ENCODE peak calls at places on chromosomes 1 and 21, in eight cellular contexts. I is dorsolateral prefrontal cortex, L is PC-9, K is mammary epithelial cell, F is A549, Q is RWPE1, Y is fibroblast of the aortic adventitia, X is A673. B is an unnamed sample.

GRCh38 chr21:43318841-43319781 is 107.8 kb downstream of the SIK1 start:
- DNase-seq in I (peak), L (peak), K (peak), F (no peak), Q (peak), Y (no peak), X (peak), B (no peak)

GRCh38 chr1:53740621-53741105 is 1.7 kb upstream of the GLIS1 start:
- DNase-seq in I (no peak), L (no peak), K (no peak), F (no peak), Q (no peak), Y (peak), X (no peak), B (no peak)

GRCh38 chr1:161736332-161736969 is 13.1 kb upstream of the DUSP12 start:
- DNase-seq in I (no peak), L (peak), K (peak), F (no peak), Q (peak), Y (peak), X (no peak), B (no peak)

GRCh38 chr1:205631727-205632373 is at the start of gene ELK4:
- DNase-seq in I (peak), L (peak), K (peak), F (peak), Q (peak), Y (peak), X (peak), B (peak)

GRCh38 chr1:7447093-7447492 is 324.0 kb upstream of the VAMP3 start:
- DNase-seq in I (no peak), L (no peak), K (no peak), F (no peak), Q (no peak), Y (no peak), X (no peak), B (no peak)

GRCh38 chr1:197485790-197486189 is 217.7 kb downstream of the CRB1 start:
- DNase-seq in I (no peak), L (peak), K (no peak), F (no peak), Q (peak), Y (no peak), X (no peak), B (no peak)

GRCh38 chr1:57302812-57303607 is 120.8 kb downstream of the DAB1 start:
- DNase-seq in I (no peak), L (no peak), K (no peak), F (no peak), Q (no peak), Y (no peak), X (no peak), B (no peak)

GRCh38 chr1:82227696-82228095 is 427.0 kb downstream of the ADGRL2 start:
- DNase-seq in I (no peak), L (peak), K (peak), F (no peak), Q (no peak), Y (peak), X (no peak), B (no peak)

GRCh38 chr1:96508226-96508625 is 213.4 kb upstream of the PTBP2 start:
- DNase-seq in I (peak), L (peak), K (no peak), F (no peak), Q (no peak), Y (no peak), X (no peak), B (no peak)

GRCh38 chr1:94416901-94417701 is 1.1 kb upstream of the ABCD3 start:
- DNase-seq in I (no peak), L (peak), K (peak), F (no peak), Q (no peak), Y (peak), X (peak), B (no peak)

GRCh38 chr1:91897016-91897415 is 11.1 kb upstream of the TGFBR3 start:
- DNase-seq in I (no peak), L (no peak), K (no peak), F (no peak), Q (no peak), Y (no peak), X (no peak), B (no peak)

GRCh38 chr1:234235373-234235772 is 137.9 kb upstream of the COA6 start:
- DNase-seq in I (no peak), L (no peak), K (no peak), F (no peak), Q (no peak), Y (no peak), X (no peak), B (no peak)

GRCh38 chr1:169550294-169550693 is 36.0 kb downstream of the F5 start:
- DNase-seq in I (no peak), L (peak), K (peak), F (peak), Q (peak), Y (peak), X (peak), B (no peak)

GRCh38 chr1:232011961-232012360 is 385.4 kb downstream of the DISC1 start:
- DNase-seq in I (no peak), L (no peak), K (no peak), F (no peak), Q (no peak), Y (no peak), X (no peak), B (no peak)

GRCh38 chr1:38334930-38335592 is 288.5 kb upstream of the POU3F1 start:
- DNase-seq in I (no peak), L (no peak), K (no peak), F (no peak), Q (no peak), Y (no peak), X (peak), B (no peak)

GRCh38 chr1:114259517-114260160 is 106.0 kb upstream of the SYT6 start:
- DNase-seq in I (no peak), L (no peak), K (no peak), F (no peak), Q (no peak), Y (no peak), X (peak), B (no peak)

GRCh38 chr21:43193088-43193650 is 24.4 kb downstream of the CRYAA start:
- DNase-seq in I (no peak), L (no peak), K (no peak), F (no peak), Q (no peak), Y (no peak), X (no peak), B (no peak)

GRCh38 chr1:206909883-206910318 is 11.8 kb downstream of the FCMR start:
- DNase-seq in I (no peak), L (no peak), K (no peak), F (no peak), Q (no peak), Y (no peak), X (no peak), B (no peak)

GRCh38 chr1:172287207-172287606 is 133.3 kb upstream of the C1orf105 start:
- DNase-seq in I (peak), L (no peak), K (peak), F (no peak), Q (peak), Y (peak), X (no peak), B (no peak)

GRCh38 chr21:15050588-15051377 is 14.0 kb downstream of the NRIP1 start:
- DNase-seq in I (no peak), L (no peak), K (no peak), F (no peak), Q (no peak), Y (no peak), X (no peak), B (no peak)

GRCh38 chr1:177998696-177999631 is 29.1 kb upstream of the SEC16B start:
- DNase-seq in I (no peak), L (no peak), K (no peak), F (no peak), Q (no peak), Y (no peak), X (no peak), B (no peak)

GRCh38 chr1:107897428-107898339 is 67.3 kb downstream of the VAV3 start:
- DNase-seq in I (no peak), L (no peak), K (no peak), F (no peak), Q (no peak), Y (no peak), X (no peak), B (peak)

GRCh38 chr1:87449348-87449963 is 120.8 kb downstream of the LMO4 start:
- DNase-seq in I (no peak), L (no peak), K (peak), F (no peak), Q (no peak), Y (peak), X (no peak), B (no peak)

GRCh38 chr1:159889821-159890252 is 10.1 kb downstream of the CFAP45 start:
- DNase-seq in I (no peak), L (peak), K (peak), F (no peak), Q (peak), Y (peak), X (peak), B (no peak)

GRCh38 chr1:226158457-226158856 is 28.1 kb downstream of the ACBD3 start:
- DNase-seq in I (no peak), L (no peak), K (no peak), F (no peak), Q (no peak), Y (no peak), X (no peak), B (no peak)

GRCh38 chr1:152906023-152906565 is 2.3 kb upstream of the IVL start:
- DNase-seq in I (no peak), L (peak), K (peak), F (no peak), Q (peak), Y (peak), X (no peak), B (no peak)

GRCh38 chr1:89476072-89476471 is 48.6 kb upstream of the LRRC8B start:
- DNase-seq in I (no peak), L (no peak), K (no peak), F (no peak), Q (no peak), Y (no peak), X (no peak), B (no peak)

GRCh38 chr1:54728027-54728426 is 12.4 kb downstream of the TTC4 start:
- DNase-seq in I (no peak), L (no peak), K (no peak), F (no peak), Q (no peak), Y (no peak), X (no peak), B (no peak)

GRCh38 chr1:66266350-66266749 is 267.6 kb upstream of the SGIP1 start:
- DNase-seq in I (no peak), L (no peak), K (no peak), F (no peak), Q (peak), Y (no peak), X (no peak), B (no peak)

GRCh38 chr1:9047019-9047418 is 20.8 kb upstream of the SLC2A7 start:
- DNase-seq in I (no peak), L (no peak), K (no peak), F (no peak), Q (no peak), Y (no peak), X (no peak), B (no peak)

GRCh38 chr1:70820995-70821394 is 226.6 kb downstream of the PTGER3 start:
- DNase-seq in I (no peak), L (no peak), K (no peak), F (no peak), Q (no peak), Y (no peak), X (no peak), B (no peak)

GRCh38 chr1:9465640-9466039 is 73.6 kb upstream of the SLC25A33 start:
- DNase-seq in I (no peak), L (no peak), K (no peak), F (no peak), Q (no peak), Y (no peak), X (no peak), B (no peak)

GRCh38 chr1:229271448-229272120 is 673 bp downstream of the RAB4A start:
- DNase-seq in I (peak), L (no peak), K (no peak), F (no peak), Q (no peak), Y (peak), X (peak), B (no peak)

GRCh38 chr21:43268804-43269186 is 100.0 kb downstream of the CRYAA start:
- DNase-seq in I (peak), L (no peak), K (no peak), F (no peak), Q (no peak), Y (no peak), X (no peak), B (no peak)

GRCh38 chr1:235168375-235168774 is 7.3 kb upstream of the RBM34 start:
- DNase-seq in I (no peak), L (no peak), K (no peak), F (no peak), Q (no peak), Y (no peak), X (no peak), B (no peak)

GRCh38 chr21:46374761-46375389 is 50.9 kb downstream of the PCNT start:
- DNase-seq in I (no peak), L (no peak), K (no peak), F (no peak), Q (no peak), Y (no peak), X (no peak), B (no peak)
- TF ChIP-seq CTCF in I (no peak), L (no peak), K (no peak), F (no peak), Q (no peak), Y (no peak), X (no peak), B (no peak)

GRCh38 chr1:41483960-41484844 is at the start of gene EDN2:
- DNase-seq in I (no peak), L (no peak), K (peak), F (peak), Q (peak), Y (no peak), X (no peak), B (no peak)
- TF ChIP-seq CTCF in I (no peak), L (peak), K (peak), F (no peak), Q (no peak), Y (peak), X (peak), B (no peak)

DNA sequence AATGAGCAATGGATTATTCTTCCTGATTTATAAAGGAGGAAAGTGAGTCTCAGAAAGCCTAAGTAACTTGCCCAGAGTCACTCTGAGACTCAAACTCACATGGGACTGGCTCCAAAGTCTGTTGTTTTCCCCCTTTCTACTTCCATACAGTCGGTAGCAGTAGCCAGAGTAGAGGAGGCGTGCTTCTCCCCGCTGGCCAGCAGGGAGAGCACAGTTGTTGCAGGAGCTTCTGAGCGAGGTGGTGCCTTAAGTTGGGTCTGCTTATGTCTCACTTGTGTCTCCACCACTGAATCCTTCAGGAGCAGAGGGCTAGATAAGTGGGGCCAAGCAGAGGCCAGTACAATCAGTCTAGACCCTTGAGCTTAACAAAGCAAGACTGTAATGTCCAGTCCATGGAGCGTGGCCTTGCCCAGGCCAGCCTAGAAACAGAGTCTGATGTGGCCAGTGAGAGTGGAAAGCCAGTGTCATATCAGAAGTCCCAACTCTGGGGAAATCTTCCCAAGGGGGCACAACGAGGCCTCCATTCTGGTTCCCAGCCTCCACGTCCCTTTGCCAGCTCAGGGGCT is 181.9 kb downstream of the ZSCAN20 start:
- DNase-seq in I (no peak), L (no peak), K (peak), F (no peak), Q (no peak), Y (peak), X (peak), B (no peak)
- TF ChIP-seq CTCF in I (peak), L (no peak), K (peak), F (no peak), Q (no peak), Y (peak), X (peak), B (no peak)

DNA sequence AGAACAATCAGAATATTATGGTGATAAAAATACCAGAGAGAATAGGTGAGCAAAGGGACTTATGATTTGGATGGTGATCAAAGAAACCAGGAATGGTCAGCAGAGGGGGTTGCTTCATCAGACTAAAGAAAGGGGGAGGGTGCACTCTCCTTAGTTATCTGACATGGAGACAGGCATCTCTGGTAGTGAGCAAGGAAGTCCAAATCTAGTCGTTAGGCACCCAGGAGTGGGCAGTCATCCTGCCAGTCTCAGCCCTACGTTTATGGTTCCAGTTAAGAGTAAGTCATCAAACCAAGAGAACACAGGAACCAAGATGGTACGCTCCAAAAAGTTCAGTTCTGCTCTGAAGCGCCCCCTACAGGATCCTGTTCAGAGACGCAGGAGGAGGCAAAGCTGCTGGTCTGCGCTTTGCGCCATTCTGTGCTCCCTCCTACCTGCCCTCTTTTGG is 28.6 kb downstream of the EBNA1BP2 start:
- DNase-seq in I (no peak), L (no peak), K (peak), F (no peak), Q (no peak), Y (no peak), X (peak), B (no peak)
- TF ChIP-seq CTCF in I (no peak), L (no peak), K (no peak), F (peak), Q (no peak), Y (no peak), X (peak), B (no peak)